ENCODE peak calls at places on chromosomes 13 and 19, in seven cellular contexts. One of them, this sample, is unnamed.
A peak's percentile ranks its signal among the peaks of the same experiment; 100 is the strongest.

GRCh38 chr19:31127132-31127967 is 221.9 kb downstream of the TSHZ3 start:
- DNase-seq in mesendoderm: peak; percentile 63
- DNase-seq in H1: no peak
- DNase-seq in neuronal stem cell: no peak
- DNase-seq in IMR-90: peak; percentile 99
- DNase-seq in H9: no peak
- DNase-seq in mesenchymal stem cell: peak; percentile 98
- DNase-seq in this sample: no peak

GRCh38 chr13:48043789-48044503 is 6.4 kb downstream of the NUDT15 start:
- DNase-seq in mesendoderm: no peak
- DNase-seq in H1: no peak
- DNase-seq in neuronal stem cell: no peak
- DNase-seq in IMR-90: peak; percentile 73
- DNase-seq in H9: no peak
- DNase-seq in mesenchymal stem cell: peak; percentile 29
- DNase-seq in this sample: no peak

GRCh38 chr19:38470788-38471480 is 37.4 kb downstream of the RYR1 start:
- DNase-seq in mesendoderm: peak; percentile 85
- DNase-seq in H1: no peak
- DNase-seq in neuronal stem cell: no peak
- DNase-seq in IMR-90: no peak
- DNase-seq in H9: no peak
- DNase-seq in mesenchymal stem cell: no peak
- DNase-seq in this sample: no peak

GRCh38 chr19:46386996-46387712 is 26.2 kb downstream of the CCDC8 start:
- DNase-seq in mesendoderm: no peak
- DNase-seq in H1: no peak
- DNase-seq in neuronal stem cell: no peak
- DNase-seq in IMR-90: no peak
- DNase-seq in H9: no peak
- DNase-seq in mesenchymal stem cell: no peak
- DNase-seq in this sample: no peak

GRCh38 chr13:27276188-27276587 is 5.6 kb downstream of the RASL11A start:
- DNase-seq in mesendoderm: no peak
- DNase-seq in H1: no peak
- DNase-seq in neuronal stem cell: no peak
- DNase-seq in IMR-90: peak; percentile 58
- DNase-seq in H9: peak; percentile 15
- DNase-seq in mesenchymal stem cell: no peak
- DNase-seq in this sample: no peak

GRCh38 chr19:38059897-38060296 is 152.9 kb downstream of the SIPA1L3 start:
- DNase-seq in mesendoderm: no peak
- DNase-seq in H1: no peak
- DNase-seq in neuronal stem cell: no peak
- DNase-seq in IMR-90: no peak
- DNase-seq in H9: no peak
- DNase-seq in mesenchymal stem cell: peak; percentile 41
- DNase-seq in this sample: no peak

GRCh38 chr13:40316301-40316700 is 350.1 kb downstream of the FOXO1 start:
- DNase-seq in mesendoderm: no peak
- DNase-seq in H1: no peak
- DNase-seq in neuronal stem cell: no peak
- DNase-seq in IMR-90: no peak
- DNase-seq in H9: no peak
- DNase-seq in mesenchymal stem cell: no peak
- DNase-seq in this sample: no peak

GRCh38 chr19:58170860-58171259 is 12.0 kb upstream of the ZNF274 start:
- DNase-seq in mesendoderm: no peak
- DNase-seq in H1: no peak
- DNase-seq in neuronal stem cell: no peak
- DNase-seq in IMR-90: peak; percentile 42
- DNase-seq in H9: no peak
- DNase-seq in mesenchymal stem cell: peak; percentile 17
- DNase-seq in this sample: peak; percentile 36

GRCh38 chr13:25371608-25372274 is at the start of gene ATP8A2:
- DNase-seq in mesendoderm: peak; percentile 8
- DNase-seq in H1: peak; percentile 67
- DNase-seq in neuronal stem cell: peak; percentile 33
- DNase-seq in IMR-90: no peak
- DNase-seq in H9: peak; percentile 40
- DNase-seq in mesenchymal stem cell: no peak
- DNase-seq in this sample: no peak

GRCh38 chr19:45764487-45764886 is 4.6 kb downstream of the SIX5 start:
- DNase-seq in mesendoderm: no peak
- DNase-seq in H1: peak; percentile 63
- DNase-seq in neuronal stem cell: no peak
- DNase-seq in IMR-90: no peak
- DNase-seq in H9: no peak
- DNase-seq in mesenchymal stem cell: no peak
- DNase-seq in this sample: no peak

GRCh38 chr13:74771964-74772363 is 637.8 kb upstream of the KLF12 start:
- DNase-seq in mesendoderm: no peak
- DNase-seq in H1: no peak
- DNase-seq in neuronal stem cell: no peak
- DNase-seq in IMR-90: peak; percentile 87
- DNase-seq in H9: no peak
- DNase-seq in mesenchymal stem cell: peak; percentile 63
- DNase-seq in this sample: no peak

GRCh38 chr19:29687244-29687896 is 22.1 kb downstream of the PLEKHF1 start:
- DNase-seq in mesendoderm: no peak
- DNase-seq in H1: no peak
- DNase-seq in neuronal stem cell: no peak
- DNase-seq in IMR-90: peak; percentile 98
- DNase-seq in H9: no peak
- DNase-seq in mesenchymal stem cell: peak; percentile 72
- DNase-seq in this sample: peak; percentile 36

GRCh38 chr13:20121154-20121515 is 39.7 kb downstream of the GJA3 start:
- DNase-seq in mesendoderm: no peak
- DNase-seq in H1: no peak
- DNase-seq in neuronal stem cell: no peak
- DNase-seq in IMR-90: no peak
- DNase-seq in H9: no peak
- DNase-seq in mesenchymal stem cell: no peak
- DNase-seq in this sample: no peak

GRCh38 chr19:28427256-28428083 is 785.5 kb downstream of the UQCRFS1 start:
- DNase-seq in mesendoderm: no peak
- DNase-seq in H1: peak; percentile 41
- DNase-seq in neuronal stem cell: no peak
- DNase-seq in IMR-90: no peak
- DNase-seq in H9: no peak
- DNase-seq in mesenchymal stem cell: no peak
- DNase-seq in this sample: no peak

GRCh38 chr19:45676851-45677263 is 8.8 kb downstream of the GIPR start:
- DNase-seq in mesendoderm: peak; percentile 21
- DNase-seq in H1: peak; percentile 85
- DNase-seq in neuronal stem cell: no peak
- DNase-seq in IMR-90: no peak
- DNase-seq in H9: no peak
- DNase-seq in mesenchymal stem cell: no peak
- DNase-seq in this sample: peak; percentile 10

DNA sequence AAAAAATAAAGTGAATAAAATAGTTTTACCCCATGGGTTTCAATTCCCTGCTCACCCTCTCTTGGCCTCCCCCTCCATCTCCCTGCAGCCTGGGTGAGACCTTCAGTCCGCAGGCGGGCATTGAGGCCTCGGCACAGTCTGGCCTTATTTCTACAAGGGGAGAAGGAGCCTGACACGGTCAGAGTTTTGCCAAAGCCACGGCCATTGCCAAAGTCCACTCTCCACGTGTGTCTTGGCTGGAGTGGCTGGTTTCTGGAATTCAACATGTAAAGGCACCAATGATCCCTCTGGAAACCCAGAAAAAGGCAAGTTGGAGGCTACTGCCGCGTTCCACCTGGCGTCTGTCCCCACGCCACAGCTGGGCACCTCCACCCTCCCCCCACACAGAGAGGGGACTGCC is 43.4 kb upstream of the SPACA7 start:
- DNase-seq in mesendoderm: no peak
- DNase-seq in H1: no peak
- DNase-seq in neuronal stem cell: no peak
- DNase-seq in IMR-90: no peak
- DNase-seq in H9: no peak
- DNase-seq in mesenchymal stem cell: no peak
- DNase-seq in this sample: no peak
- H2BK5ac ChIP-seq in mesendoderm: no peak overlapping the region
- H2BK5ac ChIP-seq in H1: no peak overlapping the region
- H2BK5ac ChIP-seq in neuronal stem cell: no peak overlapping the region
- H2BK5ac ChIP-seq in IMR-90: no peak overlapping the region
- H2BK5ac ChIP-seq in H9: no peak overlapping the region
- H2BK5ac ChIP-seq in mesenchymal stem cell: no peak overlapping the region
- H2BK5ac ChIP-seq in this sample: no peak overlapping the region

DNA sequence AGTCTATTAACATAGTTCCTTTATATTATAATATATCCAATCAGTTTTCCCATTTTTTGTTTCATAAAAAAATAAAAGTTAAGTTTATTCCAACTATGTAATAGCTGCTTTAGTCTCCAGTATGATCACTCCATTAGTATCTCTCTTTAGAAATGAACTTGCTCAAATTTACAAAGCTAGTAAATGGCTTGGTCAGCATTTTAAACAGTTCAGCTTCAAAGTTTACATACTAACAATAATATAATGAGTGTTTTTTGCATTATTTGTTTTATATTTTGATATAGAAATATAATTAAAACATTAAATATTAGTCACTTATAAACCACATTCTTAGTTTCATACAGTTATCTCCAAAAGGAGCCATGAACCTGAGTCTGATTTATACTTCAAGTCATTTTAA is 1073.8 kb downstream of the SLITRK5 start:
- DNase-seq in mesendoderm: no peak
- DNase-seq in H1: no peak
- DNase-seq in neuronal stem cell: no peak
- DNase-seq in IMR-90: no peak
- DNase-seq in H9: no peak
- DNase-seq in mesenchymal stem cell: no peak
- DNase-seq in this sample: no peak
- H4K8ac ChIP-seq in mesendoderm: no peak overlapping the region
- H4K8ac ChIP-seq in H1: no peak overlapping the region
- H4K8ac ChIP-seq in neuronal stem cell: no peak overlapping the region
- H4K8ac ChIP-seq in IMR-90: no peak overlapping the region
- H4K8ac ChIP-seq in H9: no peak overlapping the region
- H4K8ac ChIP-seq in mesenchymal stem cell: no peak overlapping the region
- H4K8ac ChIP-seq in this sample: no peak overlapping the region

DNA sequence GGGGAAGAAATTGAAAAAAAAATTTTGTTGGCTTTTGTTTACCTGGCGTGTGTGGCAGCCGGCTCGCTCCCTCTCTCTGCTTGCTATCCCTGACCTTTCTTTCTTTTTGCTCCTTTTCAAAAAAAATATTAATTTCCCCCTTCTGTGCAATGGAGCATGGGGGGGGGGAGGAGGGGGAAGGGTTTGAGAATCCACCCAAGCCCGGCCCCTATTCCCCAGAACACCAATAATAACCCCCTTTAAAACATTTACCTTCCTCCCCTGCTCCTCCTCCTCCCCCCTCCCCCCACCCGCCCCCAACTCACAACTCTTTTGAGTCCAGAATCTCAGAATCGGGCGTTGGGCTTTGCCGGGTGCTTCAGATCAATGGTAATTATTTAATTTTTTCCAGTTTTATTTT is 28.4 kb downstream of the NFIX start:
- DNase-seq in mesendoderm: no peak
- DNase-seq in H1: no peak
- DNase-seq in neuronal stem cell: no peak
- DNase-seq in IMR-90: no peak
- DNase-seq in H9: no peak
- DNase-seq in mesenchymal stem cell: no peak
- DNase-seq in this sample: no peak
- H2BK5ac ChIP-seq in mesendoderm: no peak overlapping the region
- H2BK5ac ChIP-seq in H1: no peak overlapping the region
- H2BK5ac ChIP-seq in neuronal stem cell: no peak overlapping the region
- H2BK5ac ChIP-seq in IMR-90: peak overlapping the region; percentile 84
- H2BK5ac ChIP-seq in H9: no peak overlapping the region
- H2BK5ac ChIP-seq in mesenchymal stem cell: no peak overlapping the region
- H2BK5ac ChIP-seq in this sample: no peak overlapping the region

DNA sequence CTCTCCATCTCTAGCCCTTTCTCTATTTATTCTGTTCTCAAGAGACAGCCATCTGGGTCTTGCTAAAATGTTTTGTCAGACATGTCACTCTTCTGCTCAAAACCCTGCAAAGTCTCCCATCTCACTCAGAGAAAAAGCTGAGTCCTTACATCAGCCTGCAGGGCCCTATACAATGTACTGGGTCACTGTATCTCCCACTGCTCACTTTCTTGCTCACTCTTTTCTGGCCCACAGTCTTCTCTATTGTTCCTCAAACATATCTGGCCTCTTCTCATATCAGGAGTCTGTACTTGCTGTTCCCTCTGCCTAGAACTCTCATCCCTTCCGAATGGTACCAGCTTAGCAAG is 189.2 kb downstream of the ENOX1 start:
- DNase-seq in mesendoderm: no peak
- DNase-seq in H1: no peak
- DNase-seq in neuronal stem cell: no peak
- DNase-seq in IMR-90: no peak
- DNase-seq in H9: no peak
- DNase-seq in mesenchymal stem cell: no peak
- DNase-seq in this sample: no peak
- H4K8ac ChIP-seq in mesendoderm: no peak overlapping the region
- H4K8ac ChIP-seq in H1: no peak overlapping the region
- H4K8ac ChIP-seq in neuronal stem cell: no peak overlapping the region
- H4K8ac ChIP-seq in IMR-90: no peak overlapping the region
- H4K8ac ChIP-seq in H9: no peak overlapping the region
- H4K8ac ChIP-seq in mesenchymal stem cell: no peak overlapping the region
- H4K8ac ChIP-seq in this sample: no peak overlapping the region

GRCh38 chr13:114152285-114152645 is 19.8 kb upstream of the RASA3 start:
- DNase-seq in mesendoderm: no peak
- DNase-seq in H1: no peak
- DNase-seq in neuronal stem cell: no peak
- DNase-seq in IMR-90: no peak
- DNase-seq in H9: no peak
- DNase-seq in mesenchymal stem cell: no peak
- DNase-seq in this sample: no peak
- H2BK5ac ChIP-seq in mesendoderm: no peak overlapping the region
- H2BK5ac ChIP-seq in H1: no peak overlapping the region
- H2BK5ac ChIP-seq in neuronal stem cell: no peak overlapping the region
- H2BK5ac ChIP-seq in IMR-90: no peak overlapping the region
- H2BK5ac ChIP-seq in H9: no peak overlapping the region
- H2BK5ac ChIP-seq in mesenchymal stem cell: no peak overlapping the region
- H2BK5ac ChIP-seq in this sample: no peak overlapping the region

DNA sequence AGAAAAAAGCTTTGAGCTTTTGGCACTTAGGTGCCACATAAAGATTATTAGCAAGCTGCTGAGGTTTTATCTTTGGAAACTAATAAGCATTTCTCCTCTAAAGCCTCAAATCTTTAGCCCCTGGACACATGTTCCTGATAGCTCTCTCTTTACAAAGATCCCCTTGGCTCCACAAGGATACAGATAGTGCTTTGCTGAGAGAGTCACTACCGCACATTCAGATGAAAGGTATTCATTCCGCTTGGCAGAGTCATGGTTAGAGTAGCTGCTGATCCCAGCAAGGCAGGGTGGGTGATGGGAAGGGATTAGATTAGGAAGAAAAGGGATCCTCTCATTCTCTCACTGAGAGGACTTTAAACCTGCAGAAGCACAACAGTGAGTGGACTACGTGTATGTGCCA is 28.2 kb upstream of the PSG7 start:
- DNase-seq in mesendoderm: no peak
- DNase-seq in H1: no peak
- DNase-seq in neuronal stem cell: no peak
- DNase-seq in IMR-90: peak; percentile 87
- DNase-seq in H9: no peak
- DNase-seq in mesenchymal stem cell: no peak
- DNase-seq in this sample: peak; percentile 57
- H4K8ac ChIP-seq in mesendoderm: no peak overlapping the region
- H4K8ac ChIP-seq in H1: no peak overlapping the region
- H4K8ac ChIP-seq in neuronal stem cell: no peak overlapping the region
- H4K8ac ChIP-seq in IMR-90: no peak overlapping the region
- H4K8ac ChIP-seq in H9: no peak overlapping the region
- H4K8ac ChIP-seq in mesenchymal stem cell: no peak overlapping the region
- H4K8ac ChIP-seq in this sample: no peak overlapping the region